ENCODE peak calls at places on chromosome 17, in seven cellular contexts. P, Q, I, U, G, Y and A are unnamed samples.

GRCh38 chr17:28370035-28370743 is at the start of gene VTN:
- DNase-seq in G (peak), P (no peak), I (no peak), Q (peak), Y (no peak), U (no peak), A (no peak)

GRCh38 chr17:78120971-78121800 is 7.4 kb downstream of the TMC6 start:
- DNase-seq in Y (no peak), U (peak), Q (no peak), P (no peak), I (peak), G (peak), A (no peak)

GRCh38 chr17:62000186-62000585 is 64.9 kb downstream of the MED13 start:
- DNase-seq in P (no peak), Q (no peak), I (no peak), U (no peak), Y (no peak), G (no peak), A (no peak)

GRCh38 chr17:29682987-29683386 is 60.3 kb upstream of the CORO6 start:
- DNase-seq in G (no peak), I (no peak), U (no peak), Y (no peak), Q (no peak), P (no peak), A (no peak)

GRCh38 chr17:29563816-29564215 is 3.0 kb downstream of the ABHD15 start:
- DNase-seq in Y (no peak), P (no peak), I (no peak), Q (no peak), G (no peak), U (peak), A (no peak)

GRCh38 chr17:32876414-32877163 is at the start of gene MYO1D:
- DNase-seq in P (no peak), U (peak), G (peak), Q (peak), I (peak), Y (peak), A (peak)

GRCh38 chr17:50911450-50911849 is 45.3 kb upstream of the TOB1 start:
- DNase-seq in Y (no peak), I (no peak), Q (no peak), U (no peak), P (no peak), G (no peak), A (no peak)

GRCh38 chr17:59839646-59840328 is 53.0 kb downstream of the TUBD1 start:
- DNase-seq in G (no peak), P (no peak), Q (peak), U (peak), Y (no peak), I (no peak), A (no peak)

GRCh38 chr17:42894283-42895184 is 6.1 kb upstream of the G6PC1 start:
- DNase-seq in P (no peak), U (peak), Y (no peak), I (no peak), Q (no peak), G (peak), A (no peak)

GRCh38 chr17:42886283-42887176 is 14.1 kb upstream of the G6PC1 start:
- DNase-seq in Y (no peak), P (no peak), U (peak), Q (no peak), G (peak), I (no peak), A (no peak)

GRCh38 chr17:42895185-42895555 is 5.4 kb upstream of the G6PC1 start:
- DNase-seq in P (peak), G (peak), Y (no peak), Q (peak), U (peak), I (no peak), A (no peak)

GRCh38 chr17:42889809-42890208 is 10.8 kb upstream of the G6PC1 start:
- DNase-seq in P (no peak), Y (no peak), Q (no peak), U (no peak), I (no peak), G (peak), A (no peak)

DNA sequence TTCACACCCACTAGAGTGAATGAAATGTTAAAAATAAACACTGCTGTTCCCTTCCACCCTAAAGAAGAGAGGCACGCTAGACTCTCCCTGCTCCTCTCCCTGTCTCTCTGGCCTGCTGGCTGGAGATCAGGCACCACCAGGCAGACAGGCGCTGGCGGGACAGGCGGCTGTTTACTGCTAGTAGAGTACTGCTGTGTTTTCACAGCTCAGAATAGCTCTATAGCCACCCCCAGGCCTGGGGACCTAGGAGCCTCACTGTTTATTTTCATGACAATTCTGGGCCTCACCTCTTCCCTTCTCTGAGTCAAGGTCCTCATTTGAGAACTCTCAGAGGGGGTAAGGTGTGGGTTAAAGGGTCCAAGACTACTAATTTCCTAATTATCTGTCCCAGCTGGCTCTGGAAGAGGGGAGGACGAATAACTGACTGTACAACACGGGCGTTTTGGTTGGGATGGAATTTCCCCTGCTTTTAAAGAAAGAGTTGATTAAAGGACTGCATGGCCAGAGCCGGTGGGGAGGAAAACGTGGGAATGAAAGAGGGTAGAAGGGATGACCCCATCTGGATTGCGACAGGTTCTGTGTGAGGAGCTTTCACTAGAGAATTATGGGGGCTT is 9.0 kb upstream of the G6PC1 start:
- DNase-seq in U (no peak), I (no peak), Y (no peak), Q (no peak), P (no peak), G (peak), A (no peak)
- TF ChIP-seq CTCF in U (no peak), I (no peak), Y (no peak), Q (no peak), P (no peak), G (no peak), A (no peak)

DNA sequence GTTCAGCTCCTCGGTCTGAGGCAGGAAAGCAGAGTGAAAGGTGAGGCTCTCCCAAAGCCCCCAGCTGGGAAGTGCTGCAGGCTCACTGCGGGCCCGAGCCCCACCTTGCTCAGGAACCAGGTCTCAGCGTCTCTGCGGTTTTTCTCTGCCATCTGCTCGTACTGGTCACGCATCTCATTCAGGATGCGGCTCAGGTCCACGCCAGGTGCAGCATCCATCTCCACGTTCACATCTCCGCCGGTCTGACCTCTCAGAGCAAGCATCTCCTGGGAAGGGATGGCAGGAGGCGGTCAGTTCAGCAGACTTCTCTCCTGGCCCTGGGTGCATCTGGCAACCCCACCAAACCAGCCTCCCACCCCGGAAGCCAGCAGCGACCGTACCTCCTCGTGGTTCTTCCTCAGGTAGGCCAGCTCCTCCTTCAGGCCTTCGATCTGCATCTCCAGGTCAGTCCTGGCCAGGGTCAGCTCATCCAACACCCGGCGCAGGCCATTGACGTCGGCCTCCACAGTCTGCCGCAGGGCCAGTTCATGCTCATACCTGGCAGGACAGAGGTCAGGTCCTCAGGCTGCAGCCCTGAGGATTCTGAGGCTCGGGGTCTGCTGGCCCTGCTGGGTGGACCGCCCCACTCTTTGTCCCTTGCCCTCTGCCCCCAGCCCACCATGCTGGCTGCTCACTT is 1.5 kb downstream of the KRT16 start:
- DNase-seq in Y (no peak), Q (no peak), I (no peak), G (no peak), U (no peak), P (no peak), A (no peak)
- TF ChIP-seq CTCF in Y (no peak), Q (no peak), I (no peak), G (no peak), U (no peak), P (no peak), A (no peak)

GRCh38 chr17:37410357-37410756 is 3.7 kb downstream of the TADA2A start:
- DNase-seq in Y (no peak), Q (no peak), I (no peak), U (no peak), P (no peak), G (no peak), A (no peak)

GRCh38 chr17:37417852-37418251 is 11.2 kb downstream of the TADA2A start:
- DNase-seq in U (no peak), G (no peak), P (no peak), I (no peak), Q (no peak), Y (no peak), A (no peak)

GRCh38 chr17:37413875-37414519 is 7.3 kb downstream of the TADA2A start:
- DNase-seq in U (no peak), P (peak), Y (no peak), Q (peak), I (no peak), G (no peak), A (no peak)
- TF ChIP-seq CTCF in U (no peak), P (peak), Y (peak), Q (peak), I (no peak), G (no peak), A (no peak)

GRCh38 chr17:75856062-75856681 is 1.0 kb upstream of the WBP2 start:
- DNase-seq in Y (peak), U (no peak), G (no peak), P (no peak), Q (peak), I (no peak), A (no peak)

GRCh38 chr17:75854111-75854748 is 905 bp downstream of the WBP2 start:
- DNase-seq in P (peak), I (no peak), Q (peak), G (no peak), U (no peak), Y (no peak), A (no peak)

GRCh38 chr17:75854881-75855309 is 240 bp downstream of the WBP2 start:
- DNase-seq in Q (no peak), U (no peak), Y (no peak), G (no peak), I (no peak), P (no peak), A (no peak)

GRCh38 chr17:75853410-75853809 is 1.7 kb downstream of the WBP2 start:
- DNase-seq in Y (no peak), Q (no peak), P (peak), U (no peak), G (no peak), I (no peak), A (no peak)

GRCh38 chr17:75855310-75856061 is at the start of gene WBP2:
- DNase-seq in G (peak), P (peak), I (peak), Y (peak), Q (peak), U (peak), A (peak)
- TF ChIP-seq CTCF in G (peak), P (peak), I (no peak), Y (peak), Q (peak), U (peak), A (peak)

GRCh38 chr17:52297230-52298010 is 138.9 kb upstream of the CA10 start:
- DNase-seq in Y (no peak), I (no peak), U (no peak), P (no peak), G (no peak), Q (peak), A (no peak)
- TF ChIP-seq CTCF in Y (no peak), I (peak), U (no peak), P (no peak), G (no peak), Q (no peak), A (no peak)

GRCh38 chr17:81911969-81912368 is 770 bp upstream of the PCYT2 start:
- DNase-seq in Q (no peak), P (no peak), U (no peak), I (no peak), G (no peak), Y (no peak), A (no peak)

GRCh38 chr17:81914103-81914850 is 3.1 kb upstream of the PCYT2 start:
- DNase-seq in Y (no peak), Q (no peak), U (no peak), I (no peak), G (no peak), P (no peak), A (no peak)

GRCh38 chr17:81911277-81911961 is at the start of gene PCYT2:
- DNase-seq in U (peak), P (peak), Q (peak), I (peak), Y (peak), G (peak), A (peak)

GRCh38 chr17:81913394-81914102 is 2.3 kb upstream of the PCYT2 start:
- DNase-seq in P (no peak), Q (no peak), U (no peak), I (no peak), G (no peak), Y (no peak), A (no peak)

GRCh38 chr17:81912441-81913309 is 1.5 kb upstream of the PCYT2 start:
- DNase-seq in Y (no peak), P (no peak), U (no peak), Q (no peak), I (no peak), G (no peak), A (no peak)
- TF ChIP-seq CTCF in Y (no peak), P (no peak), U (no peak), Q (no peak), I (no peak), G (no peak), A (no peak)

DNA sequence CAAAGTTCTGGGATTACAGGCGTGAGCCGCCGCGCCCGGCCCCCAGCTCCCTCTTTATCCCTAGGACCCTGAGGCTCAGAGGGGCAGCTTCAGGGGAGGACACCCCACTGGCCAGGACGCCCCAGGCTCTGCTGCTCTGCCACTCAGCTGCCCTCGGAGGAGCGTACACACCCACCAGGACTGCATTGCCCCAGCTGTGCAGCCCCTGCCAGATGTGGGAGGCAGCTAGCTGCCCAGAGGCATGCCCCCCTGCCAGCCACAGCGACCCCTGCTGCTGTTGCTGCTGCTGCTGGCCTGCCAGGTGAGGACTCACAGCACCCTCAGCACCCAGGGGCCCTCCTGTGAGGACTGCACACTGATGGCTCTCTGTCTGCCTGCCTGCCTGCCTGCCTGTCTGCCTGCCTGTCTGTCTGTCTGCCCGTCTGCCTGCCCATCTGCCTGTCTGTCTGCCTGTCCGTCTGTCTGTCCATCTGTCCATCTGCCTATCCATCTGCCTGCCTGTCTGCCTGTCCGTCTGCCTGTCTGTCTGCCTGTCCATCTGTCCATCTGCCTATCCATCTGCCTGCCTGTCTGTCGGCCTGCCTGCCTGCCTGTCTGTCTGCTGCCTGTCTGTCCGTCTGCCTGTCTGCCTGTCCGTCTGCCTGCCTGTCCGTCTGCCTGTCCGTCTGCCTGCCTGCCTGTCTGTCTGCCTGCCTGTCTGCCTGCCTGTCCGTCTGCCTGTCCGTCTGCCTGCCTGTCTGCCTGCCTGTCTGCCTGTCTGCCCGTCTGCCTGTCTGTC is 5.0 kb downstream of the GCGR start:
- DNase-seq in G (peak), Q (no peak), I (no peak), Y (no peak), P (no peak), U (no peak), A (no peak)
- TF ChIP-seq CTCF in G (no peak), Q (no peak), I (peak), Y (no peak), P (no peak), U (no peak), A (peak)

GRCh38 chr17:7241783-7242716 is at the start of gene GABARAP:
- DNase-seq in G (peak), I (peak), U (peak), Y (peak), P (peak), Q (peak), A (peak)

GRCh38 chr17:7241047-7241733 is 1.1 kb downstream of the GABARAP start:
- DNase-seq in G (no peak), P (no peak), Y (no peak), U (no peak), Q (no peak), I (no peak), A (no peak)

GRCh38 chr17:7239091-7240027 is at the start of gene PHF23:
- DNase-seq in I (peak), Y (peak), G (peak), U (peak), P (peak), Q (peak), A (peak)

GRCh38 chr17:7240375-7240774 is 1.1 kb upstream of the PHF23 start:
- DNase-seq in I (no peak), Q (no peak), U (no peak), P (no peak), Y (no peak), G (no peak), A (no peak)

DNA sequence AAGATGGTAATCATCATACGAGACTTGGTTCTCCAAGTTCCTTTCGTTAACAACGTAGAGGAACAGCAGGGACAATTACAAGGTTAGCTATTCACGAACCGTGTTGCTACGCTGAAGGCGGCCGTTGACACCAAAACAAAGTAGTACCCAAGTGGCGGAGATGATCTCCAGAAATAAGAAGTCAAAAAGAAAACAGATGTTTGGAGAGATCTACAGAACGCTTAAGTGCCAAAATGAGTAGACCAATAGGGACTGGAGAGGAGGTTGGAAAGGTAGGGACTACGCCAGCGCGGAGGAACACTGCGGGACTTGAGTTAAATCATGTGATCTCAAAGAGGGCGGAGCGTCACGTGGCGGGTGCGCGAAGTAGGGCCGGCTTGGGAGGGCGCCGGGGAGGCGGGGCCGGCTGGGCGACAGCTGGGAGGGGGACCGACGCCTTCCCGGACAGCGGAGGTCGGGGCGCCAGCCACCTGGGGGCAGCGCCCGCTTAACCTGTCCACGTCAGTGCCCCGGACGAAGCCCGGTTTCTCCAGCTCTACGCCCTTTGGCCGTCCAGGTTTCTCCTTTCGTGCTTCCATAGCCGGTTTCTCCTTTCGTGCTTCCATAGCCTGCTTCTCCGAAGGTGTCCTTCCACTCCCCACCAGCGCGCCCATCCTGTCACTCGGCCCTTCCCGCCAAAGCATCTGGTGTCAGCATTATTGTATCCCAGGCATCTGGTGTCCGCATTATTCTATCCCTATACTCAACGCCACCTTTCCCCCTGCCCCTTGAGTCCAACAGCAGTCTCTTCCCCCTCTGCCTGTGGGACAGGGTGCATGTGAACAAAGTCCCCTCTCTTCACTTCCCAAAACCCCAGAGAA is 698 bp upstream of the GABARAP start:
- DNase-seq in P (peak), Y (peak), Q (peak), U (peak), I (peak), G (peak), A (peak)
- TF ChIP-seq CTCF in P (peak), Y (no peak), Q (no peak), U (peak), I (no peak), G (no peak), A (no peak)

DNA sequence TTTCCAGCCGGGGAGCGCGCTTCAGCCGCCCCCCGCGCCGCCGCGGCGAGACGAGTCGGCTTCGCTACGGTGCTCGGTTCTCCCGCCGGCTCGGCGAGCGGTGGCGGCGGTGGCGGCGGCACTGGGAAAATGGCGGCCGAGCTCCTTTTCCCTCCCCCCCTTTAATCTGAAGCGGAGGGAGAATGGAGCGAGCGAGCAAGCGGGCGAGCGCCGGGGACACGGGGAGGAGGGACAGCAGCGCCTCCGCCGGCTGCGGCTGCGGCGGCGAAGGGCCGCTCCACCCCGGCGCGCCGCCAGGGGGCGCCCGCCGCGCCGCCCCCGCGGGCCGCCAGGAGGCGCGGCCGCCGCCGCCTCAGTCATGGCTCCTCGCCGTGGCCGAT is at the start of gene KANSL1:
- DNase-seq in G (peak), I (peak), U (peak), P (peak), Q (peak), Y (peak), A (peak)
- TF ChIP-seq CTCF in G (peak), I (peak), U (peak), P (peak), Q (peak), Y (peak), A (peak)